ENCODE peak calls at places on chromosomes 11 and 22, in ten cellular contexts. P is neural crest cell, N is kidney epithelial cell, B is lower lobe of right lung, F is EL, Q is left cardiac atrium, X is T-helper 17 cell, M is psoas muscle, R is NCI-H187 treated with DMSO at 0.1 percent for 48 hours, I is amniotic epithelial cell. T is an unnamed sample.

GRCh38 chr22:23179381-23180294 is 671 bp upstream of the BCR start:
- DNase-seq in P (no peak), N (no peak), B (peak; percentile 58), F (no peak), Q (peak; percentile 56), X (no peak), M (peak; percentile 37), R (no peak), I (no peak), T (no peak)

GRCh38 chr11:47565340-47566165 is at the start of gene PTPMT1:
- DNase-seq in P (peak; percentile 55), N (no peak), B (peak; percentile 89), F (peak; percentile 79), Q (peak; percentile 83), X (peak; percentile 45), M (peak; percentile 83), R (no peak), I (peak; percentile 50), T (peak; percentile 69)

GRCh38 chr11:78351193-78351592 is 66.4 kb downstream of the GAB2 start:
- DNase-seq in P (no peak), N (no peak), B (no peak), F (no peak), Q (no peak), X (no peak), M (no peak), R (peak; percentile 69), I (no peak), T (no peak)

GRCh38 chr11:57885298-57886035 is 123.9 kb downstream of the CTNND1 start:
- DNase-seq in P (peak; percentile 2), N (no peak), B (no peak), F (peak; percentile 12), Q (no peak), X (no peak), M (no peak), R (no peak), I (peak; percentile 27), T (peak; percentile 30)

GRCh38 chr11:32829680-32830412 is at the start of gene PRRG4:
- DNase-seq in P (peak; percentile 23), N (no peak), B (peak; percentile 89), F (peak; percentile 56), Q (peak; percentile 58), X (no peak), M (peak; percentile 44), R (peak; percentile 19), I (no peak), T (peak; percentile 33)

GRCh38 chr11:19597876-19598275 is 114.8 kb upstream of the NAV2 start:
- DNase-seq in P (no peak), N (no peak), B (no peak), F (peak; percentile 85), Q (no peak), X (no peak), M (no peak), R (no peak), I (peak; percentile 17), T (no peak)

GRCh38 chr22:20657963-20658362 is 116.0 kb upstream of the SERPIND1 start:
- DNase-seq in P (no peak), N (no peak), B (no peak), F (no peak), Q (no peak), X (no peak), M (no peak), R (no peak), I (no peak), T (no peak)

GRCh38 chr11:6468712-6469495 is 4.8 kb downstream of the TRIM3 start:
- DNase-seq in P (peak; percentile 68), N (peak; percentile 53), B (peak; percentile 84), F (peak; percentile 74), Q (peak; percentile 93), X (no peak), M (peak; percentile 84), R (peak; percentile 91), I (peak; percentile 91), T (peak; percentile 95)

GRCh38 chr11:64028398-64029115 is 7.2 kb upstream of the FLRT1 start:
- DNase-seq in P (peak; percentile 76), N (no peak), B (no peak), F (no peak), Q (no peak), X (no peak), M (no peak), R (peak; percentile 4), I (peak; percentile 19), T (no peak)

GRCh38 chr11:81222491-81222890 is 1511.2 kb downstream of the FAM181B start:
- DNase-seq in P (no peak), N (no peak), B (no peak), F (no peak), Q (no peak), X (no peak), M (no peak), R (no peak), I (no peak), T (no peak)

GRCh38 chr22:46326066-46326680 is 9.3 kb upstream of the TRMU start:
- DNase-seq in P (no peak), N (no peak), B (no peak), F (no peak), Q (no peak), X (no peak), M (no peak), R (no peak), I (no peak), T (no peak)

GRCh38 chr11:17828311-17828751 is 93.8 kb downstream of the KCNC1 start:
- DNase-seq in P (no peak), N (no peak), B (peak; percentile 47), F (no peak), Q (peak; percentile 54), X (no peak), M (peak; percentile 42), R (no peak), I (peak; percentile 16), T (peak; percentile 30)

GRCh38 chr22:50320671-50321325 is 6.0 kb downstream of the DENND6B start:
- DNase-seq in P (no peak), N (no peak), B (no peak), F (no peak), Q (no peak), X (no peak), M (no peak), R (no peak), I (no peak), T (no peak)

GRCh38 chr11:102676086-102676485 is 29.5 kb downstream of the MMP27 start:
- DNase-seq in P (no peak), N (no peak), B (no peak), F (no peak), Q (no peak), X (no peak), M (no peak), R (no peak), I (no peak), T (no peak)

GRCh38 chr11:14306481-14306880 is 52.5 kb downstream of the RRAS2 start:
- DNase-seq in P (no peak), N (no peak), B (no peak), F (no peak), Q (no peak), X (no peak), M (no peak), R (no peak), I (no peak), T (no peak)

GRCh38 chr11:83721286-83721685 is 435.1 kb upstream of the CCDC90B start:
- DNase-seq in P (no peak), N (peak; percentile 31), B (no peak), F (no peak), Q (no peak), X (no peak), M (no peak), R (no peak), I (peak; percentile 40), T (no peak)

GRCh38 chr22:25884121-25884520 is 142.1 kb downstream of the MYO18B start:
- DNase-seq in P (no peak), N (no peak), B (no peak), F (no peak), Q (no peak), X (no peak), M (no peak), R (no peak), I (no peak), T (no peak)

GRCh38 chr22:47233316-47234243 is 471.1 kb downstream of the TBC1D22A start:
- DNase-seq in P (no peak), N (no peak), B (no peak), F (no peak), Q (no peak), X (no peak), M (no peak), R (no peak), I (no peak), T (no peak)

GRCh38 chr11:113384551-113384950 is 3.0 kb upstream of the ANKK1 start:
- DNase-seq in P (no peak), N (peak; percentile 82), B (no peak), F (peak; percentile 86), Q (no peak), X (no peak), M (no peak), R (no peak), I (peak; percentile 95), T (peak; percentile 95)